ENCODE peak calls at places on chromosomes 4 and X, in seven cellular contexts. A is GM23248, F is tibial artery, G is HCT116, S is HL-60, R is foreskin keratinocyte, B is aorta. Q is an unnamed sample.

GRCh38 chr4:85419103-85419502 is 55.8 kb upstream of the ARHGAP24 start:
- DNase-seq in A (no peak), F (no peak), G (no peak), S (no peak), R (no peak), B (no peak), Q (no peak)

GRCh38 chr4:36677122-36677521 is 395.7 kb downstream of the DTHD1 start:
- DNase-seq in A (no peak), F (no peak), G (no peak), S (no peak), R (no peak), B (no peak), Q (no peak)

GRCh38 chr4:98996056-98996941 is 778 bp downstream of the METAP1 start:
- DNase-seq in A (peak; percentile 73), F (no peak), G (no peak), S (no peak), R (no peak), B (no peak), Q (no peak)

GRCh38 chr4:2634014-2634413 is 97.6 kb downstream of the FAM193A start:
- DNase-seq in A (no peak), F (no peak), G (no peak), S (no peak), R (no peak), B (no peak), Q (no peak)

GRCh38 chr4:174222266-174222872 is 61.1 kb downstream of the FBXO8 start:
- DNase-seq in A (peak; percentile 51), F (no peak), G (peak; percentile 13), S (no peak), R (no peak), B (no peak), Q (no peak)

GRCh38 chrX:125757794-125758564 is 408.1 kb downstream of the DCAF12L2 start:
- DNase-seq in A (no peak), F (peak; percentile 81), G (no peak), S (no peak), R (no peak), B (peak; percentile 76), Q (peak; percentile 18)

GRCh38 chrX:80810365-80810978 is 795 bp upstream of the BRWD3 start:
- DNase-seq in A (no peak), F (no peak), G (no peak), S (no peak), R (no peak), B (no peak), Q (no peak)

GRCh38 chr4:111761531-111761930 is 383.7 kb upstream of the FAM241A start:
- DNase-seq in A (peak; percentile 47), F (no peak), G (no peak), S (no peak), R (no peak), B (no peak), Q (no peak)

GRCh38 chrX:107743995-107744394 is 31.6 kb downstream of the TSC22D3 start:
- DNase-seq in A (no peak), F (no peak), G (no peak), S (no peak), R (no peak), B (no peak), Q (no peak)

GRCh38 chrX:7987160-7987992 is 60.2 kb upstream of the PNPLA4 start:
- DNase-seq in A (peak; percentile 22), F (no peak), G (no peak), S (peak; percentile 52), R (peak; percentile 16), B (no peak), Q (no peak)

GRCh38 chrX:103211012-103211715 is 3.7 kb upstream of the BEX4 start:
- DNase-seq in A (peak; percentile 58), F (no peak), G (peak; percentile 10), S (no peak), R (no peak), B (no peak), Q (no peak)

GRCh38 chrX:135463937-135464336 is 42.2 kb downstream of the SMIM10L2A start:
- DNase-seq in A (peak; percentile 43), F (no peak), G (peak; percentile 4), S (no peak), R (no peak), B (no peak), Q (no peak)

DNA sequence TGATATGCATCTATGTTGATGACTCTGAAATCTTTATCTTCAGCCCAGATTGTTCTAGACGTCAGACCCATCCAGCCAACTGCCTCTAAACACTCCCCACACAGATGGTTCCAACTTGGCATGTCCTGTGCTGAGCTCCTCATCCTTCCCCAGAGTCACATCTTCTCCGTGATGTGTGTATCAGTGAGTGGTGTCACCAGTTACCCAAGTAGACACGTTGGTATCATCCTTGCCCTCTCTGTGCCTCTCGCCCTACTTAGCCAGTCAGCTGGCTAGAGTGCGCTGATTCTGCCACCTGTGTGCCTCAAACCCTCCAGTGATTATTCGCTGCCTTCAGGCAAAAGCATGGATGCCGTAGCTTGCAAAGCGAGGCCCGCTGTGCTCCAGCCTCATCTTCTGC is 18.6 kb downstream of the PRIMPOL start:
- DNase-seq in A (no peak), F (no peak), G (no peak), S (no peak), R (no peak), B (no peak), Q (no peak)
- H3K27ac ChIP-seq in A (no peak overlapping the region), F (no peak overlapping the region), G (no peak overlapping the region), S (peak overlapping the region; percentile 65), R (no peak overlapping the region), B (no peak overlapping the region), Q (no peak overlapping the region)

GRCh38 chrX:39774804-39775112 is 323.0 kb downstream of the BCOR start:
- DNase-seq in A (no peak), F (no peak), G (no peak), S (no peak), R (no peak), B (no peak), Q (no peak)
- H3K27ac ChIP-seq in A (no peak overlapping the region), F (no peak overlapping the region), G (no peak overlapping the region), S (no peak overlapping the region), R (no peak overlapping the region), B (no peak overlapping the region), Q (no peak overlapping the region)

GRCh38 chrX:77936299-77936698 is 25.8 kb downstream of the ATP7A start:
- DNase-seq in A (no peak), F (no peak), G (no peak), S (no peak), R (no peak), B (no peak), Q (no peak)
- H3K27ac ChIP-seq in A (no peak overlapping the region), F (no peak overlapping the region), G (no peak overlapping the region), S (no peak overlapping the region), R (no peak overlapping the region), B (no peak overlapping the region), Q (no peak overlapping the region)

GRCh38 chr4:40330536-40330935 is 4.6 kb upstream of the CHRNA9 start:
- DNase-seq in A (no peak), F (no peak), G (no peak), S (no peak), R (no peak), B (no peak), Q (no peak)

GRCh38 chr4:40328383-40328782 is 6.8 kb upstream of the CHRNA9 start:
- DNase-seq in A (no peak), F (no peak), G (no peak), S (no peak), R (no peak), B (no peak), Q (no peak)

GRCh38 chr4:40331937-40332336 is 3.2 kb upstream of the CHRNA9 start:
- DNase-seq in A (no peak), F (no peak), G (no peak), S (no peak), R (no peak), B (no peak), Q (no peak)

GRCh38 chr4:40331092-40331824 is 3.9 kb upstream of the CHRNA9 start:
- DNase-seq in A (no peak), F (no peak), G (no peak), S (no peak), R (no peak), B (no peak), Q (no peak)

GRCh38 chr4:40329805-40330204 is 5.3 kb upstream of the CHRNA9 start:
- DNase-seq in A (no peak), F (no peak), G (no peak), S (no peak), R (no peak), B (no peak), Q (no peak)
- H3K27ac ChIP-seq in A (no peak overlapping the region), F (no peak overlapping the region), G (no peak overlapping the region), S (no peak overlapping the region), R (no peak overlapping the region), B (no peak overlapping the region), Q (no peak overlapping the region)

GRCh38 chrX:46582325-46582724 is 8.8 kb downstream of the CHST7 start:
- DNase-seq in A (peak; percentile 67), F (no peak), G (peak; percentile 28), S (no peak), R (no peak), B (no peak), Q (no peak)
- H3K27ac ChIP-seq in A (peak overlapping the region; percentile 98), F (peak overlapping the region; percentile 64), G (peak overlapping the region; percentile 96), S (no peak overlapping the region), R (peak overlapping the region; percentile 67), B (no peak overlapping the region), Q (peak overlapping the region; percentile 33)

GRCh38 chrX:24266996-24267395 is 46.9 kb downstream of the SUPT20HL2 start:
- DNase-seq in A (peak; percentile 69), F (no peak), G (no peak), S (no peak), R (no peak), B (no peak), Q (no peak)

GRCh38 chrX:24259544-24260240 is 54.2 kb downstream of the SUPT20HL2 start:
- DNase-seq in A (peak; percentile 79), F (no peak), G (peak; percentile 50), S (no peak), R (peak; percentile 24), B (no peak), Q (no peak)

GRCh38 chrX:24264383-24264782 is 49.5 kb downstream of the SUPT20HL2 start:
- DNase-seq in A (peak; percentile 12), F (no peak), G (no peak), S (no peak), R (peak; percentile 5), B (no peak), Q (no peak)

GRCh38 chrX:24260827-24261550 is 52.9 kb downstream of the SUPT20HL2 start:
- DNase-seq in A (peak; percentile 60), F (peak; percentile 63), G (no peak), S (peak; percentile 32), R (no peak), B (no peak), Q (no peak)

DNA sequence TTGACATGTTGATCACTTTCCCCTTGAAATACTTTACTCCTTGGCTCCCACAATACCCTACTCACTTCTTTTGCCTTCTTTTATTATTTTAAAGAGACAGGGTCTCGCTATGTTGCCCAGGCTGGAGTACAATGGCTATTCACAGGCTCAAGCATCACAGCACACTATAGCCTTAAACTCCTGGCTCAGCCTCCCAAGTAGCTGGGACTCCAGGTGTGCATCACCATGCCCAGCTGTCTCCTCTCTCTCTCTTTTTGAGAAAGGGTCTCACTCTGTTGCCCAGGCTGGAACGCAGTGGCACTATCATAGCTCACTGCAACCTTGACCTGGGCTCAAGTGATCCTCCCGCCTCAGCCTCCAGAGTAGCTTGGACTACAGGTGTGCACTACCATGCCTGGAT is 51.6 kb downstream of the SUPT20HL2 start:
- DNase-seq in A (no peak), F (no peak), G (no peak), S (no peak), R (no peak), B (no peak), Q (no peak)
- H3K27ac ChIP-seq in A (no peak overlapping the region), F (no peak overlapping the region), G (no peak overlapping the region), S (no peak overlapping the region), R (no peak overlapping the region), B (no peak overlapping the region), Q (no peak overlapping the region)

Q was measured in psoas muscle.